ENCODE peak calls at places on chromosomes 12 and 14, in seven cellular contexts. One of them, this sample, is unnamed.

GRCh38 chr12:131424270-131424669 is 286.6 kb upstream of the SFSWAP start:
- DNase-seq in body of pancreas: no peak
- DNase-seq in left cardiac atrium: no peak
- DNase-seq in IMR-90: no peak
- DNase-seq in frontal cortex: no peak
- DNase-seq in naive thymus-derived CD8-positive, alpha-beta T cell: no peak
- DNase-seq in tibial artery: no peak
- DNase-seq in this sample: no peak

GRCh38 chr12:105774037-105774436 is 364.7 kb downstream of the NUAK1 start:
- DNase-seq in frontal cortex: no peak
- DNase-seq in body of pancreas: no peak
- DNase-seq in IMR-90: no peak
- DNase-seq in naive thymus-derived CD8-positive, alpha-beta T cell: no peak
- DNase-seq in left cardiac atrium: no peak
- DNase-seq in tibial artery: no peak
- DNase-seq in this sample: no peak

GRCh38 chr12:30763053-30763452 is 8.3 kb upstream of the CAPRIN2 start:
- DNase-seq in tibial artery: no peak
- DNase-seq in body of pancreas: no peak
- DNase-seq in naive thymus-derived CD8-positive, alpha-beta T cell: no peak
- DNase-seq in left cardiac atrium: no peak
- DNase-seq in IMR-90: no peak
- DNase-seq in frontal cortex: no peak
- DNase-seq in this sample: no peak

GRCh38 chr14:75645051-75645450 is 15.6 kb downstream of the ERG28 start:
- DNase-seq in naive thymus-derived CD8-positive, alpha-beta T cell: no peak
- DNase-seq in tibial artery: no peak
- DNase-seq in body of pancreas: no peak
- DNase-seq in IMR-90: no peak
- DNase-seq in left cardiac atrium: no peak
- DNase-seq in frontal cortex: no peak
- DNase-seq in this sample: no peak

GRCh38 chr12:39116877-39117276 is 211.5 kb upstream of the CPNE8 start:
- DNase-seq in left cardiac atrium: no peak
- DNase-seq in frontal cortex: no peak
- DNase-seq in naive thymus-derived CD8-positive, alpha-beta T cell: no peak
- DNase-seq in IMR-90: no peak
- DNase-seq in body of pancreas: no peak
- DNase-seq in tibial artery: no peak
- DNase-seq in this sample: no peak

GRCh38 chr14:53450871-53451270 is 297.7 kb upstream of the DDHD1 start:
- DNase-seq in body of pancreas: peak
- DNase-seq in frontal cortex: no peak
- DNase-seq in IMR-90: no peak
- DNase-seq in tibial artery: no peak
- DNase-seq in naive thymus-derived CD8-positive, alpha-beta T cell: no peak
- DNase-seq in left cardiac atrium: no peak
- DNase-seq in this sample: no peak

GRCh38 chr12:118983147-118983824 is 1.9 kb downstream of the SRRM4 start:
- DNase-seq in IMR-90: no peak
- DNase-seq in left cardiac atrium: no peak
- DNase-seq in naive thymus-derived CD8-positive, alpha-beta T cell: no peak
- DNase-seq in tibial artery: no peak
- DNase-seq in body of pancreas: no peak
- DNase-seq in frontal cortex: no peak
- DNase-seq in this sample: no peak

GRCh38 chr14:75702606-75703261 is 41.7 kb downstream of the TTLL5 start:
- DNase-seq in tibial artery: peak
- DNase-seq in naive thymus-derived CD8-positive, alpha-beta T cell: no peak
- DNase-seq in frontal cortex: no peak
- DNase-seq in IMR-90: peak
- DNase-seq in left cardiac atrium: no peak
- DNase-seq in body of pancreas: peak
- DNase-seq in this sample: no peak

GRCh38 chr12:109309441-109310246 is 560 bp upstream of the FOXN4 start:
- DNase-seq in frontal cortex: no peak
- DNase-seq in left cardiac atrium: no peak
- DNase-seq in tibial artery: no peak
- DNase-seq in body of pancreas: peak
- DNase-seq in naive thymus-derived CD8-positive, alpha-beta T cell: no peak
- DNase-seq in IMR-90: no peak
- DNase-seq in this sample: no peak

GRCh38 chr14:60242420-60242819 is 6.6 kb upstream of the PPM1A start:
- DNase-seq in frontal cortex: no peak
- DNase-seq in left cardiac atrium: no peak
- DNase-seq in body of pancreas: no peak
- DNase-seq in IMR-90: no peak
- DNase-seq in naive thymus-derived CD8-positive, alpha-beta T cell: no peak
- DNase-seq in tibial artery: no peak
- DNase-seq in this sample: no peak

GRCh38 chr14:104188727-104189400 is 50.5 kb downstream of the KIF26A start:
- DNase-seq in IMR-90: no peak
- DNase-seq in tibial artery: no peak
- DNase-seq in left cardiac atrium: no peak
- DNase-seq in frontal cortex: no peak
- DNase-seq in body of pancreas: no peak
- DNase-seq in naive thymus-derived CD8-positive, alpha-beta T cell: no peak
- DNase-seq in this sample: no peak

GRCh38 chr12:5047094-5047493 is 3.4 kb downstream of the KCNA5 start:
- DNase-seq in tibial artery: peak
- DNase-seq in left cardiac atrium: peak
- DNase-seq in body of pancreas: no peak
- DNase-seq in IMR-90: no peak
- DNase-seq in frontal cortex: no peak
- DNase-seq in naive thymus-derived CD8-positive, alpha-beta T cell: no peak
- DNase-seq in this sample: no peak

GRCh38 chr14:77822741-77823140 is 22.8 kb downstream of the ADCK1 start:
- DNase-seq in naive thymus-derived CD8-positive, alpha-beta T cell: no peak
- DNase-seq in body of pancreas: no peak
- DNase-seq in frontal cortex: no peak
- DNase-seq in left cardiac atrium: no peak
- DNase-seq in IMR-90: no peak
- DNase-seq in tibial artery: no peak
- DNase-seq in this sample: no peak

This sample was measured in naive thymus-derived CD4-positive, alpha-beta T cell.